ENCODE peak calls at places on chromosomes 4 and X, in nine cellular contexts. One of them, this sample, is unnamed.
A peak's percentile ranks its signal among the peaks of the same experiment; 100 is the strongest.

GRCh38 chr4:6538111-6538510 is 36.9 kb upstream of the MAN2B2 start:
- DNase-seq in EL: no peak
- DNase-seq in Peyer's patch: no peak
- DNase-seq in IMR-90: no peak
- DNase-seq in H7: no peak
- DNase-seq in HFF-Myc: no peak
- DNase-seq in GM04504: no peak
- DNase-seq in activated CD8-positive, alpha-beta T cell treated with anti-CD3 and anti-CD28 coated beads, Interleukin-2, amount 10 ng/mL, durations not matched to agents 7 days and 5 days: no peak
- DNase-seq in hepatic stellate cell: no peak
- DNase-seq in this sample: no peak

GRCh38 chr4:38180456-38180855 is 220.3 kb downstream of the PTTG2 start:
- DNase-seq in EL: no peak
- DNase-seq in Peyer's patch: no peak
- DNase-seq in IMR-90: peak; percentile 47
- DNase-seq in H7: no peak
- DNase-seq in HFF-Myc: no peak
- DNase-seq in GM04504: no peak
- DNase-seq in activated CD8-positive, alpha-beta T cell treated with anti-CD3 and anti-CD28 coated beads, Interleukin-2, amount 10 ng/mL, durations not matched to agents 7 days and 5 days: no peak
- DNase-seq in hepatic stellate cell: no peak
- DNase-seq in this sample: peak; percentile 50

GRCh38 chr4:8427761-8428287 is 12.7 kb downstream of the ACOX3 start:
- DNase-seq in EL: peak; percentile 26
- DNase-seq in Peyer's patch: no peak
- DNase-seq in IMR-90: peak; percentile 33
- DNase-seq in H7: peak; percentile 40
- DNase-seq in HFF-Myc: no peak
- DNase-seq in GM04504: peak; percentile 41
- DNase-seq in activated CD8-positive, alpha-beta T cell treated with anti-CD3 and anti-CD28 coated beads, Interleukin-2, amount 10 ng/mL, durations not matched to agents 7 days and 5 days: no peak
- DNase-seq in hepatic stellate cell: peak; percentile 44
- DNase-seq in this sample: peak; percentile 42

GRCh38 chr4:111454961-111455360 is 690.3 kb upstream of the FAM241A start:
- DNase-seq in EL: no peak
- DNase-seq in Peyer's patch: peak; percentile 42
- DNase-seq in IMR-90: no peak
- DNase-seq in H7: no peak
- DNase-seq in HFF-Myc: no peak
- DNase-seq in GM04504: no peak
- DNase-seq in activated CD8-positive, alpha-beta T cell treated with anti-CD3 and anti-CD28 coated beads, Interleukin-2, amount 10 ng/mL, durations not matched to agents 7 days and 5 days: no peak
- DNase-seq in hepatic stellate cell: no peak
- DNase-seq in this sample: no peak

GRCh38 chr4:17324431-17324830 is 187.5 kb downstream of the QDPR start:
- DNase-seq in EL: peak; percentile 67
- DNase-seq in Peyer's patch: no peak
- DNase-seq in IMR-90: peak; percentile 77
- DNase-seq in H7: peak; percentile 49
- DNase-seq in HFF-Myc: no peak
- DNase-seq in GM04504: peak; percentile 38
- DNase-seq in activated CD8-positive, alpha-beta T cell treated with anti-CD3 and anti-CD28 coated beads, Interleukin-2, amount 10 ng/mL, durations not matched to agents 7 days and 5 days: peak; percentile 70
- DNase-seq in hepatic stellate cell: peak; percentile 40
- DNase-seq in this sample: peak; percentile 64

GRCh38 chrX:18984381-18985185 is 669 bp upstream of the PHKA2 start:
- DNase-seq in EL: peak; percentile 74
- DNase-seq in Peyer's patch: peak; percentile 89
- DNase-seq in IMR-90: peak; percentile 52
- DNase-seq in H7: peak; percentile 97
- DNase-seq in HFF-Myc: no peak
- DNase-seq in GM04504: peak; percentile 47
- DNase-seq in activated CD8-positive, alpha-beta T cell treated with anti-CD3 and anti-CD28 coated beads, Interleukin-2, amount 10 ng/mL, durations not matched to agents 7 days and 5 days: peak; percentile 86
- DNase-seq in hepatic stellate cell: peak; percentile 69
- DNase-seq in this sample: peak; percentile 62

GRCh38 chr4:148164529-148164928 is 277.7 kb downstream of the NR3C2 start:
- DNase-seq in EL: no peak
- DNase-seq in Peyer's patch: no peak
- DNase-seq in IMR-90: no peak
- DNase-seq in H7: no peak
- DNase-seq in HFF-Myc: no peak
- DNase-seq in GM04504: no peak
- DNase-seq in activated CD8-positive, alpha-beta T cell treated with anti-CD3 and anti-CD28 coated beads, Interleukin-2, amount 10 ng/mL, durations not matched to agents 7 days and 5 days: no peak
- DNase-seq in hepatic stellate cell: no peak
- DNase-seq in this sample: no peak

GRCh38 chr4:152579916-152580315 is 44.0 kb upstream of the FBXW7 start:
- DNase-seq in EL: no peak
- DNase-seq in Peyer's patch: no peak
- DNase-seq in IMR-90: no peak
- DNase-seq in H7: no peak
- DNase-seq in HFF-Myc: no peak
- DNase-seq in GM04504: no peak
- DNase-seq in activated CD8-positive, alpha-beta T cell treated with anti-CD3 and anti-CD28 coated beads, Interleukin-2, amount 10 ng/mL, durations not matched to agents 7 days and 5 days: no peak
- DNase-seq in hepatic stellate cell: no peak
- DNase-seq in this sample: no peak

GRCh38 chr4:155784637-155785036 is 25.8 kb downstream of the GUCY1B1 start:
- DNase-seq in EL: no peak
- DNase-seq in Peyer's patch: no peak
- DNase-seq in IMR-90: no peak
- DNase-seq in H7: no peak
- DNase-seq in HFF-Myc: no peak
- DNase-seq in GM04504: no peak
- DNase-seq in activated CD8-positive, alpha-beta T cell treated with anti-CD3 and anti-CD28 coated beads, Interleukin-2, amount 10 ng/mL, durations not matched to agents 7 days and 5 days: no peak
- DNase-seq in hepatic stellate cell: no peak
- DNase-seq in this sample: no peak

GRCh38 chr4:116925900-116926457 is 159.4 kb downstream of the TRAM1L1 start:
- DNase-seq in EL: no peak
- DNase-seq in Peyer's patch: no peak
- DNase-seq in IMR-90: no peak
- DNase-seq in H7: peak; percentile 48
- DNase-seq in HFF-Myc: no peak
- DNase-seq in GM04504: no peak
- DNase-seq in activated CD8-positive, alpha-beta T cell treated with anti-CD3 and anti-CD28 coated beads, Interleukin-2, amount 10 ng/mL, durations not matched to agents 7 days and 5 days: no peak
- DNase-seq in hepatic stellate cell: no peak
- DNase-seq in this sample: no peak

GRCh38 chr4:8846864-8847263 is 24.8 kb downstream of the HMX1 start:
- DNase-seq in EL: no peak
- DNase-seq in Peyer's patch: peak; percentile 9
- DNase-seq in IMR-90: no peak
- DNase-seq in H7: no peak
- DNase-seq in HFF-Myc: no peak
- DNase-seq in GM04504: no peak
- DNase-seq in activated CD8-positive, alpha-beta T cell treated with anti-CD3 and anti-CD28 coated beads, Interleukin-2, amount 10 ng/mL, durations not matched to agents 7 days and 5 days: no peak
- DNase-seq in hepatic stellate cell: no peak
- DNase-seq in this sample: no peak

GRCh38 chrX:64976673-64977040 is 407 bp upstream of the ZC4H2 start:
- DNase-seq in EL: no peak
- DNase-seq in Peyer's patch: no peak
- DNase-seq in IMR-90: no peak
- DNase-seq in H7: peak; percentile 16
- DNase-seq in HFF-Myc: no peak
- DNase-seq in GM04504: no peak
- DNase-seq in activated CD8-positive, alpha-beta T cell treated with anti-CD3 and anti-CD28 coated beads, Interleukin-2, amount 10 ng/mL, durations not matched to agents 7 days and 5 days: no peak
- DNase-seq in hepatic stellate cell: no peak
- DNase-seq in this sample: no peak

GRCh38 chr4:113049421-113050355 is at the start of gene ANK2:
- DNase-seq in EL: no peak
- DNase-seq in Peyer's patch: no peak
- DNase-seq in IMR-90: no peak
- DNase-seq in H7: peak; percentile 7
- DNase-seq in HFF-Myc: no peak
- DNase-seq in GM04504: no peak
- DNase-seq in activated CD8-positive, alpha-beta T cell treated with anti-CD3 and anti-CD28 coated beads, Interleukin-2, amount 10 ng/mL, durations not matched to agents 7 days and 5 days: no peak
- DNase-seq in hepatic stellate cell: no peak
- DNase-seq in this sample: peak; percentile 28

GRCh38 chrX:150365051-150365952 is 2.2 kb downstream of the MAMLD1 start:
- DNase-seq in EL: peak; percentile 67
- DNase-seq in Peyer's patch: peak; percentile 61
- DNase-seq in IMR-90: peak; percentile 50
- DNase-seq in H7: peak; percentile 88
- DNase-seq in HFF-Myc: no peak
- DNase-seq in GM04504: no peak
- DNase-seq in activated CD8-positive, alpha-beta T cell treated with anti-CD3 and anti-CD28 coated beads, Interleukin-2, amount 10 ng/mL, durations not matched to agents 7 days and 5 days: peak; percentile 76
- DNase-seq in hepatic stellate cell: no peak
- DNase-seq in this sample: peak; percentile 48

GRCh38 chrX:78092296-78092695 is 11.8 kb upstream of the PGK1 start:
- DNase-seq in EL: peak; percentile 64
- DNase-seq in Peyer's patch: no peak
- DNase-seq in IMR-90: peak; percentile 71
- DNase-seq in H7: peak; percentile 33
- DNase-seq in HFF-Myc: peak; percentile 40
- DNase-seq in GM04504: no peak
- DNase-seq in activated CD8-positive, alpha-beta T cell treated with anti-CD3 and anti-CD28 coated beads, Interleukin-2, amount 10 ng/mL, durations not matched to agents 7 days and 5 days: peak; percentile 38
- DNase-seq in hepatic stellate cell: no peak
- DNase-seq in this sample: peak; percentile 61

GRCh38 chr4:24743931-24744330 is 51.4 kb upstream of the SOD3 start:
- DNase-seq in EL: no peak
- DNase-seq in Peyer's patch: no peak
- DNase-seq in IMR-90: peak; percentile 4
- DNase-seq in H7: peak; percentile 51
- DNase-seq in HFF-Myc: no peak
- DNase-seq in GM04504: no peak
- DNase-seq in activated CD8-positive, alpha-beta T cell treated with anti-CD3 and anti-CD28 coated beads, Interleukin-2, amount 10 ng/mL, durations not matched to agents 7 days and 5 days: no peak
- DNase-seq in hepatic stellate cell: no peak
- DNase-seq in this sample: no peak

GRCh38 chr4:36351082-36351666 is 69.8 kb downstream of the DTHD1 start:
- DNase-seq in EL: no peak
- DNase-seq in Peyer's patch: peak; percentile 59
- DNase-seq in IMR-90: peak; percentile 10
- DNase-seq in H7: peak; percentile 4
- DNase-seq in HFF-Myc: no peak
- DNase-seq in GM04504: no peak
- DNase-seq in activated CD8-positive, alpha-beta T cell treated with anti-CD3 and anti-CD28 coated beads, Interleukin-2, amount 10 ng/mL, durations not matched to agents 7 days and 5 days: peak; percentile 85
- DNase-seq in hepatic stellate cell: peak; percentile 1
- DNase-seq in this sample: peak; percentile 28